ENCODE peak calls at places on chromosomes 13 and 19, in four cellular contexts. One of them, this sample, is unnamed.

GRCh38 chr13:60970736-60971135 is 444.9 kb downstream of the PCDH20 start:
- DNase-seq in SK-N-DZ: no peak
- DNase-seq in posterior vena cava: no peak
- DNase-seq in stimulated activated CD8-positive, alpha-beta memory T cell treated with anti-CD3 and anti-CD28 coated beads, Interleukin-15, amount 100 ng/mL, for 24 hours: no peak
- DNase-seq in this sample: no peak

GRCh38 chr19:7751157-7751783 is 3.9 kb upstream of the CD209 start:
- DNase-seq in SK-N-DZ: no peak
- DNase-seq in posterior vena cava: no peak
- DNase-seq in stimulated activated CD8-positive, alpha-beta memory T cell treated with anti-CD3 and anti-CD28 coated beads, Interleukin-15, amount 100 ng/mL, for 24 hours: no peak
- DNase-seq in this sample: no peak

GRCh38 chr19:4439243-4439642 is 18.4 kb downstream of the UBXN6 start:
- DNase-seq in SK-N-DZ: no peak
- DNase-seq in posterior vena cava: no peak
- DNase-seq in stimulated activated CD8-positive, alpha-beta memory T cell treated with anti-CD3 and anti-CD28 coated beads, Interleukin-15, amount 100 ng/mL, for 24 hours: no peak
- DNase-seq in this sample: no peak

GRCh38 chr13:110382229-110382628 is 75.1 kb downstream of the COL4A2 start:
- DNase-seq in stimulated activated CD8-positive, alpha-beta memory T cell treated with anti-CD3 and anti-CD28 coated beads, Interleukin-15, amount 100 ng/mL, for 24 hours: no peak
- DNase-seq in posterior vena cava: no peak
- DNase-seq in SK-N-DZ: no peak
- DNase-seq in this sample: no peak

GRCh38 chr19:10104665-10105221 is 1.4 kb upstream of the PPAN start:
- DNase-seq in stimulated activated CD8-positive, alpha-beta memory T cell treated with anti-CD3 and anti-CD28 coated beads, Interleukin-15, amount 100 ng/mL, for 24 hours: no peak
- DNase-seq in SK-N-DZ: no peak
- DNase-seq in posterior vena cava: no peak
- DNase-seq in this sample: no peak

GRCh38 chr19:38079926-38080380 is 144.1 kb downstream of the DPF1 start:
- DNase-seq in SK-N-DZ: no peak
- DNase-seq in stimulated activated CD8-positive, alpha-beta memory T cell treated with anti-CD3 and anti-CD28 coated beads, Interleukin-15, amount 100 ng/mL, for 24 hours: no peak
- DNase-seq in posterior vena cava: no peak
- DNase-seq in this sample: peak

GRCh38 chr13:43374621-43375020 is 351.2 kb downstream of the DNAJC15 start:
- DNase-seq in posterior vena cava: no peak
- DNase-seq in stimulated activated CD8-positive, alpha-beta memory T cell treated with anti-CD3 and anti-CD28 coated beads, Interleukin-15, amount 100 ng/mL, for 24 hours: no peak
- DNase-seq in SK-N-DZ: no peak
- DNase-seq in this sample: no peak

GRCh38 chr13:33016414-33017409 is at the start of gene KL:
- DNase-seq in SK-N-DZ: no peak
- DNase-seq in stimulated activated CD8-positive, alpha-beta memory T cell treated with anti-CD3 and anti-CD28 coated beads, Interleukin-15, amount 100 ng/mL, for 24 hours: no peak
- DNase-seq in posterior vena cava: peak
- DNase-seq in this sample: peak

GRCh38 chr13:23851106-23851505 is 38.1 kb downstream of the MIPEP start:
- DNase-seq in posterior vena cava: no peak
- DNase-seq in stimulated activated CD8-positive, alpha-beta memory T cell treated with anti-CD3 and anti-CD28 coated beads, Interleukin-15, amount 100 ng/mL, for 24 hours: no peak
- DNase-seq in SK-N-DZ: no peak
- DNase-seq in this sample: no peak

GRCh38 chr19:9205506-9206113 is 13.8 kb downstream of the OR7D4 start:
- DNase-seq in posterior vena cava: peak
- DNase-seq in SK-N-DZ: peak
- DNase-seq in stimulated activated CD8-positive, alpha-beta memory T cell treated with anti-CD3 and anti-CD28 coated beads, Interleukin-15, amount 100 ng/mL, for 24 hours: peak
- DNase-seq in this sample: peak

GRCh38 chr19:58037927-58038687 is 4.3 kb downstream of the ZSCAN1 start:
- DNase-seq in posterior vena cava: no peak
- DNase-seq in SK-N-DZ: no peak
- DNase-seq in stimulated activated CD8-positive, alpha-beta memory T cell treated with anti-CD3 and anti-CD28 coated beads, Interleukin-15, amount 100 ng/mL, for 24 hours: no peak
- DNase-seq in this sample: no peak

GRCh38 chr19:31352782-31353651 is 3.8 kb upstream of the TSHZ3 start:
- DNase-seq in SK-N-DZ: no peak
- DNase-seq in stimulated activated CD8-positive, alpha-beta memory T cell treated with anti-CD3 and anti-CD28 coated beads, Interleukin-15, amount 100 ng/mL, for 24 hours: no peak
- DNase-seq in posterior vena cava: no peak
- DNase-seq in this sample: no peak

GRCh38 chr13:97716746-97717145 is 236.7 kb upstream of the IPO5 start:
- DNase-seq in posterior vena cava: no peak
- DNase-seq in stimulated activated CD8-positive, alpha-beta memory T cell treated with anti-CD3 and anti-CD28 coated beads, Interleukin-15, amount 100 ng/mL, for 24 hours: no peak
- DNase-seq in SK-N-DZ: no peak
- DNase-seq in this sample: no peak

This sample was measured in GM19239.